ENCODE peak calls at places on chromosomes 12 and 14, in eight cellular contexts. P is cardiac muscle cell, N is pancreas, W is cardiac fibroblast, A is left cardiac atrium, O is stromal cell of bone marrow, T is dermis microvascular lymphatic vessel endothelial cell, Z is fibroblast of mammary gland. V is an unnamed sample.

GRCh38 chr12:110992909-110993308 is 72.5 kb upstream of the MYL2 start:
- DNase-seq in Z (no peak), T (no peak), O (no peak), N (no peak), A (no peak), P (no peak), W (no peak), V (no peak)

GRCh38 chr12:111270773-111271172 is 98.1 kb downstream of the PHETA1 start:
- DNase-seq in Z (no peak), O (no peak), T (no peak), A (no peak), N (no peak), W (peak), P (no peak), V (no peak)

GRCh38 chr12:7434670-7435069 is 9.3 kb downstream of the CD163L1 start:
- DNase-seq in O (no peak), A (no peak), P (no peak), W (no peak), T (no peak), Z (no peak), N (no peak), V (no peak)

GRCh38 chr12:67911293-67911637 is 78.0 kb upstream of the IFNG-AS1 start:
- DNase-seq in A (peak), W (no peak), N (no peak), O (no peak), Z (no peak), T (no peak), P (peak), V (no peak)

GRCh38 chr12:122999196-122999946 is 18.9 kb downstream of the ARL6IP4 start:
- DNase-seq in A (no peak), N (no peak), O (no peak), T (no peak), W (no peak), P (no peak), Z (no peak), V (no peak)

GRCh38 chr12:126342866-126343265 is 1277.6 kb downstream of the AACS start:
- DNase-seq in Z (no peak), N (no peak), W (no peak), T (no peak), P (no peak), A (no peak), O (no peak), V (no peak)

GRCh38 chr12:8145754-8146415 is 10.9 kb upstream of the ZNF705A start:
- DNase-seq in T (no peak), A (peak), O (peak), Z (peak), W (peak), N (peak), P (peak), V (peak)

GRCh38 chr14:52793061-52793460 is 1.7 kb upstream of the GNPNAT1 start:
- DNase-seq in Z (no peak), A (no peak), O (no peak), N (no peak), T (no peak), W (no peak), P (no peak), V (no peak)

GRCh38 chr14:98931911-98932310 is 340.1 kb downstream of the BCL11B start:
- DNase-seq in T (no peak), P (no peak), W (no peak), A (no peak), Z (no peak), O (no peak), N (no peak), V (peak)

GRCh38 chr14:74611672-74612345 is at the start of gene LTBP2:
- DNase-seq in W (peak), O (no peak), N (no peak), A (no peak), P (peak), T (peak), Z (peak), V (no peak)

GRCh38 chr12:6950401-6950801 is 755 bp upstream of the PTPN6 start:
- DNase-seq in N (no peak), P (no peak), W (no peak), O (no peak), Z (no peak), A (no peak), T (no peak), V (no peak)

GRCh38 chr14:25150934-25151790 is 101.2 kb upstream of the STXBP6 start:
- DNase-seq in Z (peak), T (peak), O (peak), P (peak), W (peak), N (no peak), A (no peak), V (no peak)